ENCODE peak calls at places on chromosomes 4 and X, in ten cellular contexts. One of them, this sample, is unnamed.

GRCh38 chr4:8079916-8080753 is 78.5 kb downstream of the ABLIM2 start:
- DNase-seq in stimulated activated naive CD4-positive, alpha-beta T cell: no peak
- DNase-seq in NCI-H774: no peak
- DNase-seq in activated T-helper 1 cell treated with Interleukin-2 at 50 U/mL for 16 hours: no peak
- DNase-seq in activated CD4-positive, alpha-beta T cell treated with anti-CD3 and anti-CD28 coated beads, Interleukin-2, amount 50 U/mL, for 1 hour: no peak
- DNase-seq in substantia nigra: no peak
- DNase-seq in mesothelial cell of epicardium: no peak
- DNase-seq in cardiac muscle cell: no peak
- DNase-seq in HEK293T: no peak
- DNase-seq in A549: no peak
- DNase-seq in this sample: no peak

GRCh38 chr4:57410331-57411052 is 300.3 kb upstream of the IGFBP7 start:
- DNase-seq in NCI-H774: no peak
- DNase-seq in activated CD4-positive, alpha-beta T cell treated with anti-CD3 and anti-CD28 coated beads, Interleukin-2, amount 50 U/mL, for 1 hour: no peak
- DNase-seq in activated T-helper 1 cell treated with Interleukin-2 at 50 U/mL for 16 hours: no peak
- DNase-seq in HEK293T: no peak
- DNase-seq in substantia nigra: peak
- DNase-seq in mesothelial cell of epicardium: no peak
- DNase-seq in A549: no peak
- DNase-seq in stimulated activated naive CD4-positive, alpha-beta T cell: no peak
- DNase-seq in cardiac muscle cell: no peak
- DNase-seq in this sample: no peak

GRCh38 chr4:8515316-8516060 is 64.7 kb upstream of the GPR78 start:
- DNase-seq in substantia nigra: no peak
- DNase-seq in A549: no peak
- DNase-seq in activated CD4-positive, alpha-beta T cell treated with anti-CD3 and anti-CD28 coated beads, Interleukin-2, amount 50 U/mL, for 1 hour: no peak
- DNase-seq in activated T-helper 1 cell treated with Interleukin-2 at 50 U/mL for 16 hours: no peak
- DNase-seq in stimulated activated naive CD4-positive, alpha-beta T cell: no peak
- DNase-seq in mesothelial cell of epicardium: no peak
- DNase-seq in cardiac muscle cell: peak
- DNase-seq in HEK293T: no peak
- DNase-seq in NCI-H774: no peak
- DNase-seq in this sample: no peak

GRCh38 chr4:53436251-53436650 is 58.8 kb downstream of the FIP1L1 start:
- DNase-seq in substantia nigra: no peak
- DNase-seq in activated CD4-positive, alpha-beta T cell treated with anti-CD3 and anti-CD28 coated beads, Interleukin-2, amount 50 U/mL, for 1 hour: no peak
- DNase-seq in NCI-H774: no peak
- DNase-seq in activated T-helper 1 cell treated with Interleukin-2 at 50 U/mL for 16 hours: no peak
- DNase-seq in mesothelial cell of epicardium: no peak
- DNase-seq in HEK293T: no peak
- DNase-seq in A549: no peak
- DNase-seq in cardiac muscle cell: peak
- DNase-seq in stimulated activated naive CD4-positive, alpha-beta T cell: no peak
- DNase-seq in this sample: no peak

GRCh38 chr4:60562353-60562752 is 637.8 kb upstream of the ADGRL3 start:
- DNase-seq in activated T-helper 1 cell treated with Interleukin-2 at 50 U/mL for 16 hours: no peak
- DNase-seq in HEK293T: no peak
- DNase-seq in stimulated activated naive CD4-positive, alpha-beta T cell: no peak
- DNase-seq in substantia nigra: no peak
- DNase-seq in activated CD4-positive, alpha-beta T cell treated with anti-CD3 and anti-CD28 coated beads, Interleukin-2, amount 50 U/mL, for 1 hour: no peak
- DNase-seq in mesothelial cell of epicardium: no peak
- DNase-seq in A549: no peak
- DNase-seq in NCI-H774: peak
- DNase-seq in cardiac muscle cell: no peak
- DNase-seq in this sample: no peak

GRCh38 chr4:10243856-10244255 is 127.3 kb upstream of the WDR1 start:
- DNase-seq in stimulated activated naive CD4-positive, alpha-beta T cell: no peak
- DNase-seq in cardiac muscle cell: no peak
- DNase-seq in NCI-H774: no peak
- DNase-seq in substantia nigra: no peak
- DNase-seq in activated T-helper 1 cell treated with Interleukin-2 at 50 U/mL for 16 hours: no peak
- DNase-seq in activated CD4-positive, alpha-beta T cell treated with anti-CD3 and anti-CD28 coated beads, Interleukin-2, amount 50 U/mL, for 1 hour: no peak
- DNase-seq in HEK293T: no peak
- DNase-seq in mesothelial cell of epicardium: no peak
- DNase-seq in A549: no peak
- DNase-seq in this sample: no peak

GRCh38 chr4:93237526-93237925 is 591.0 kb upstream of the ATOH1 start:
- DNase-seq in stimulated activated naive CD4-positive, alpha-beta T cell: no peak
- DNase-seq in HEK293T: no peak
- DNase-seq in A549: no peak
- DNase-seq in activated T-helper 1 cell treated with Interleukin-2 at 50 U/mL for 16 hours: no peak
- DNase-seq in mesothelial cell of epicardium: no peak
- DNase-seq in cardiac muscle cell: no peak
- DNase-seq in substantia nigra: no peak
- DNase-seq in activated CD4-positive, alpha-beta T cell treated with anti-CD3 and anti-CD28 coated beads, Interleukin-2, amount 50 U/mL, for 1 hour: no peak
- DNase-seq in NCI-H774: no peak
- DNase-seq in this sample: no peak

GRCh38 chr4:109846395-109847098 is 1.4 kb upstream of the LRIT3 start:
- DNase-seq in activated CD4-positive, alpha-beta T cell treated with anti-CD3 and anti-CD28 coated beads, Interleukin-2, amount 50 U/mL, for 1 hour: no peak
- DNase-seq in stimulated activated naive CD4-positive, alpha-beta T cell: no peak
- DNase-seq in HEK293T: no peak
- DNase-seq in activated T-helper 1 cell treated with Interleukin-2 at 50 U/mL for 16 hours: no peak
- DNase-seq in cardiac muscle cell: peak
- DNase-seq in substantia nigra: no peak
- DNase-seq in A549: no peak
- DNase-seq in NCI-H774: no peak
- DNase-seq in mesothelial cell of epicardium: no peak
- DNase-seq in this sample: no peak

GRCh38 chr4:6393544-6394475 is 78.6 kb downstream of the PPP2R2C start:
- DNase-seq in stimulated activated naive CD4-positive, alpha-beta T cell: no peak
- DNase-seq in HEK293T: no peak
- DNase-seq in mesothelial cell of epicardium: no peak
- DNase-seq in A549: no peak
- DNase-seq in cardiac muscle cell: no peak
- DNase-seq in NCI-H774: no peak
- DNase-seq in activated T-helper 1 cell treated with Interleukin-2 at 50 U/mL for 16 hours: no peak
- DNase-seq in activated CD4-positive, alpha-beta T cell treated with anti-CD3 and anti-CD28 coated beads, Interleukin-2, amount 50 U/mL, for 1 hour: no peak
- DNase-seq in substantia nigra: no peak
- DNase-seq in this sample: no peak

GRCh38 chr4:71009091-71009490 is 15.6 kb downstream of the DCK start:
- DNase-seq in mesothelial cell of epicardium: no peak
- DNase-seq in substantia nigra: no peak
- DNase-seq in NCI-H774: no peak
- DNase-seq in cardiac muscle cell: no peak
- DNase-seq in activated T-helper 1 cell treated with Interleukin-2 at 50 U/mL for 16 hours: no peak
- DNase-seq in HEK293T: no peak
- DNase-seq in A549: no peak
- DNase-seq in stimulated activated naive CD4-positive, alpha-beta T cell: no peak
- DNase-seq in activated CD4-positive, alpha-beta T cell treated with anti-CD3 and anti-CD28 coated beads, Interleukin-2, amount 50 U/mL, for 1 hour: no peak
- DNase-seq in this sample: no peak

GRCh38 chr4:172865531-172866127 is 303.0 kb upstream of the GALNT7 start:
- DNase-seq in substantia nigra: no peak
- DNase-seq in NCI-H774: no peak
- DNase-seq in mesothelial cell of epicardium: no peak
- DNase-seq in activated T-helper 1 cell treated with Interleukin-2 at 50 U/mL for 16 hours: no peak
- DNase-seq in HEK293T: no peak
- DNase-seq in A549: no peak
- DNase-seq in cardiac muscle cell: no peak
- DNase-seq in activated CD4-positive, alpha-beta T cell treated with anti-CD3 and anti-CD28 coated beads, Interleukin-2, amount 50 U/mL, for 1 hour: no peak
- DNase-seq in stimulated activated naive CD4-positive, alpha-beta T cell: no peak
- DNase-seq in this sample: no peak

GRCh38 chrX:112164420-112164819 is 81.8 kb upstream of the TRPC5 start:
- DNase-seq in mesothelial cell of epicardium: no peak
- DNase-seq in substantia nigra: no peak
- DNase-seq in stimulated activated naive CD4-positive, alpha-beta T cell: no peak
- DNase-seq in A549: no peak
- DNase-seq in cardiac muscle cell: no peak
- DNase-seq in activated T-helper 1 cell treated with Interleukin-2 at 50 U/mL for 16 hours: no peak
- DNase-seq in HEK293T: no peak
- DNase-seq in activated CD4-positive, alpha-beta T cell treated with anti-CD3 and anti-CD28 coated beads, Interleukin-2, amount 50 U/mL, for 1 hour: no peak
- DNase-seq in NCI-H774: no peak
- DNase-seq in this sample: no peak

GRCh38 chr4:30770049-30770549 is 49.9 kb downstream of the PCDH7 start:
- DNase-seq in mesothelial cell of epicardium: no peak
- DNase-seq in HEK293T: no peak
- DNase-seq in A549: no peak
- DNase-seq in NCI-H774: no peak
- DNase-seq in stimulated activated naive CD4-positive, alpha-beta T cell: no peak
- DNase-seq in activated CD4-positive, alpha-beta T cell treated with anti-CD3 and anti-CD28 coated beads, Interleukin-2, amount 50 U/mL, for 1 hour: no peak
- DNase-seq in activated T-helper 1 cell treated with Interleukin-2 at 50 U/mL for 16 hours: no peak
- DNase-seq in cardiac muscle cell: peak
- DNase-seq in substantia nigra: no peak
- DNase-seq in this sample: no peak

GRCh38 chr4:11503166-11503565 is 74.5 kb upstream of the HS3ST1 start:
- DNase-seq in stimulated activated naive CD4-positive, alpha-beta T cell: no peak
- DNase-seq in HEK293T: no peak
- DNase-seq in NCI-H774: no peak
- DNase-seq in cardiac muscle cell: no peak
- DNase-seq in mesothelial cell of epicardium: no peak
- DNase-seq in substantia nigra: no peak
- DNase-seq in activated T-helper 1 cell treated with Interleukin-2 at 50 U/mL for 16 hours: no peak
- DNase-seq in activated CD4-positive, alpha-beta T cell treated with anti-CD3 and anti-CD28 coated beads, Interleukin-2, amount 50 U/mL, for 1 hour: no peak
- DNase-seq in A549: no peak
- DNase-seq in this sample: no peak

GRCh38 chrX:141133272-141133671 is 43.7 kb downstream of the LDOC1 start:
- DNase-seq in A549: no peak
- DNase-seq in mesothelial cell of epicardium: no peak
- DNase-seq in HEK293T: no peak
- DNase-seq in activated CD4-positive, alpha-beta T cell treated with anti-CD3 and anti-CD28 coated beads, Interleukin-2, amount 50 U/mL, for 1 hour: no peak
- DNase-seq in stimulated activated naive CD4-positive, alpha-beta T cell: no peak
- DNase-seq in NCI-H774: no peak
- DNase-seq in cardiac muscle cell: no peak
- DNase-seq in substantia nigra: no peak
- DNase-seq in activated T-helper 1 cell treated with Interleukin-2 at 50 U/mL for 16 hours: no peak
- DNase-seq in this sample: no peak

GRCh38 chr4:4820739-4821138 is 38.7 kb upstream of the MSX1 start:
- DNase-seq in substantia nigra: no peak
- DNase-seq in HEK293T: no peak
- DNase-seq in activated CD4-positive, alpha-beta T cell treated with anti-CD3 and anti-CD28 coated beads, Interleukin-2, amount 50 U/mL, for 1 hour: no peak
- DNase-seq in mesothelial cell of epicardium: no peak
- DNase-seq in A549: no peak
- DNase-seq in NCI-H774: no peak
- DNase-seq in cardiac muscle cell: no peak
- DNase-seq in stimulated activated naive CD4-positive, alpha-beta T cell: no peak
- DNase-seq in activated T-helper 1 cell treated with Interleukin-2 at 50 U/mL for 16 hours: no peak
- DNase-seq in this sample: no peak

GRCh38 chrX:6990552-6991193 is 156.8 kb upstream of the STS start:
- DNase-seq in mesothelial cell of epicardium: no peak
- DNase-seq in cardiac muscle cell: no peak
- DNase-seq in activated CD4-positive, alpha-beta T cell treated with anti-CD3 and anti-CD28 coated beads, Interleukin-2, amount 50 U/mL, for 1 hour: no peak
- DNase-seq in NCI-H774: no peak
- DNase-seq in substantia nigra: no peak
- DNase-seq in activated T-helper 1 cell treated with Interleukin-2 at 50 U/mL for 16 hours: no peak
- DNase-seq in A549: no peak
- DNase-seq in stimulated activated naive CD4-positive, alpha-beta T cell: no peak
- DNase-seq in HEK293T: no peak
- DNase-seq in this sample: no peak

GRCh38 chr4:114263233-114263632 is 283.8 kb upstream of the ARSJ start:
- DNase-seq in A549: no peak
- DNase-seq in stimulated activated naive CD4-positive, alpha-beta T cell: no peak
- DNase-seq in mesothelial cell of epicardium: no peak
- DNase-seq in activated T-helper 1 cell treated with Interleukin-2 at 50 U/mL for 16 hours: no peak
- DNase-seq in activated CD4-positive, alpha-beta T cell treated with anti-CD3 and anti-CD28 coated beads, Interleukin-2, amount 50 U/mL, for 1 hour: no peak
- DNase-seq in cardiac muscle cell: peak
- DNase-seq in substantia nigra: no peak
- DNase-seq in NCI-H774: no peak
- DNase-seq in HEK293T: no peak
- DNase-seq in this sample: no peak

GRCh38 chr4:113300384-113301011 is 251.0 kb downstream of the ANK2 start:
- DNase-seq in mesothelial cell of epicardium: no peak
- DNase-seq in activated T-helper 1 cell treated with Interleukin-2 at 50 U/mL for 16 hours: no peak
- DNase-seq in NCI-H774: no peak
- DNase-seq in A549: peak
- DNase-seq in activated CD4-positive, alpha-beta T cell treated with anti-CD3 and anti-CD28 coated beads, Interleukin-2, amount 50 U/mL, for 1 hour: no peak
- DNase-seq in cardiac muscle cell: peak
- DNase-seq in stimulated activated naive CD4-positive, alpha-beta T cell: no peak
- DNase-seq in HEK293T: no peak
- DNase-seq in substantia nigra: no peak
- DNase-seq in this sample: no peak

GRCh38 chr4:5770051-5770450 is 59.0 kb downstream of the EVC start:
- DNase-seq in stimulated activated naive CD4-positive, alpha-beta T cell: no peak
- DNase-seq in substantia nigra: no peak
- DNase-seq in activated CD4-positive, alpha-beta T cell treated with anti-CD3 and anti-CD28 coated beads, Interleukin-2, amount 50 U/mL, for 1 hour: no peak
- DNase-seq in HEK293T: no peak
- DNase-seq in NCI-H774: no peak
- DNase-seq in activated T-helper 1 cell treated with Interleukin-2 at 50 U/mL for 16 hours: no peak
- DNase-seq in mesothelial cell of epicardium: peak
- DNase-seq in A549: no peak
- DNase-seq in cardiac muscle cell: no peak
- DNase-seq in this sample: no peak

GRCh38 chr4:17787315-17787714 is 5.9 kb upstream of the FAM184B start:
- DNase-seq in activated T-helper 1 cell treated with Interleukin-2 at 50 U/mL for 16 hours: no peak
- DNase-seq in HEK293T: no peak
- DNase-seq in A549: no peak
- DNase-seq in cardiac muscle cell: no peak
- DNase-seq in mesothelial cell of epicardium: no peak
- DNase-seq in stimulated activated naive CD4-positive, alpha-beta T cell: no peak
- DNase-seq in NCI-H774: no peak
- DNase-seq in substantia nigra: no peak
- DNase-seq in activated CD4-positive, alpha-beta T cell treated with anti-CD3 and anti-CD28 coated beads, Interleukin-2, amount 50 U/mL, for 1 hour: no peak
- DNase-seq in this sample: no peak

GRCh38 chr4:36224969-36225903 is 19.1 kb downstream of the ARAP2 start:
- DNase-seq in stimulated activated naive CD4-positive, alpha-beta T cell: no peak
- DNase-seq in activated CD4-positive, alpha-beta T cell treated with anti-CD3 and anti-CD28 coated beads, Interleukin-2, amount 50 U/mL, for 1 hour: no peak
- DNase-seq in NCI-H774: no peak
- DNase-seq in mesothelial cell of epicardium: no peak
- DNase-seq in substantia nigra: no peak
- DNase-seq in HEK293T: no peak
- DNase-seq in cardiac muscle cell: no peak
- DNase-seq in activated T-helper 1 cell treated with Interleukin-2 at 50 U/mL for 16 hours: no peak
- DNase-seq in A549: no peak
- DNase-seq in this sample: peak

GRCh38 chr4:152729466-152729865 is 49.7 kb upstream of the TMEM154 start:
- DNase-seq in stimulated activated naive CD4-positive, alpha-beta T cell: no peak
- DNase-seq in substantia nigra: no peak
- DNase-seq in cardiac muscle cell: peak
- DNase-seq in A549: no peak
- DNase-seq in NCI-H774: no peak
- DNase-seq in HEK293T: no peak
- DNase-seq in mesothelial cell of epicardium: no peak
- DNase-seq in activated T-helper 1 cell treated with Interleukin-2 at 50 U/mL for 16 hours: no peak
- DNase-seq in activated CD4-positive, alpha-beta T cell treated with anti-CD3 and anti-CD28 coated beads, Interleukin-2, amount 50 U/mL, for 1 hour: no peak
- DNase-seq in this sample: no peak

GRCh38 chr4:86892639-86892965 is 380 bp upstream of the C4orf36 start:
- DNase-seq in activated CD4-positive, alpha-beta T cell treated with anti-CD3 and anti-CD28 coated beads, Interleukin-2, amount 50 U/mL, for 1 hour: no peak
- DNase-seq in HEK293T: no peak
- DNase-seq in substantia nigra: no peak
- DNase-seq in A549: no peak
- DNase-seq in NCI-H774: no peak
- DNase-seq in activated T-helper 1 cell treated with Interleukin-2 at 50 U/mL for 16 hours: no peak
- DNase-seq in mesothelial cell of epicardium: no peak
- DNase-seq in cardiac muscle cell: no peak
- DNase-seq in stimulated activated naive CD4-positive, alpha-beta T cell: no peak
- DNase-seq in this sample: no peak

GRCh38 chrX:68693481-68694410 is 46.3 kb downstream of the STARD8 start:
- DNase-seq in A549: no peak
- DNase-seq in activated T-helper 1 cell treated with Interleukin-2 at 50 U/mL for 16 hours: no peak
- DNase-seq in NCI-H774: no peak
- DNase-seq in mesothelial cell of epicardium: peak
- DNase-seq in stimulated activated naive CD4-positive, alpha-beta T cell: no peak
- DNase-seq in cardiac muscle cell: peak
- DNase-seq in activated CD4-positive, alpha-beta T cell treated with anti-CD3 and anti-CD28 coated beads, Interleukin-2, amount 50 U/mL, for 1 hour: no peak
- DNase-seq in HEK293T: peak
- DNase-seq in substantia nigra: peak
- DNase-seq in this sample: no peak

GRCh38 chr4:13322681-13323101 is 161.4 kb downstream of the RAB28 start:
- DNase-seq in NCI-H774: no peak
- DNase-seq in mesothelial cell of epicardium: no peak
- DNase-seq in A549: no peak
- DNase-seq in activated CD4-positive, alpha-beta T cell treated with anti-CD3 and anti-CD28 coated beads, Interleukin-2, amount 50 U/mL, for 1 hour: no peak
- DNase-seq in stimulated activated naive CD4-positive, alpha-beta T cell: no peak
- DNase-seq in HEK293T: no peak
- DNase-seq in substantia nigra: no peak
- DNase-seq in cardiac muscle cell: peak
- DNase-seq in activated T-helper 1 cell treated with Interleukin-2 at 50 U/mL for 16 hours: no peak
- DNase-seq in this sample: no peak

This sample was measured in DND-41.